ENCODE peak calls at places on chromosomes 5 and 9, in seven cellular contexts. One of them, this sample, is unnamed.

GRCh38 chr9:107242073-107243063 is 40.7 kb upstream of the RAD23B start:
- DNase-seq in HCT116: no peak
- DNase-seq in BE2C: no peak
- DNase-seq in coronary artery: no peak
- DNase-seq in astrocyte of the spinal cord: peak
- DNase-seq in CD8-positive, alpha-beta T cell: no peak
- DNase-seq in thoracic aorta: no peak
- DNase-seq in this sample: no peak

GRCh38 chr9:32378496-32378895 is 5.9 kb upstream of the ACO1 start:
- DNase-seq in coronary artery: no peak
- DNase-seq in astrocyte of the spinal cord: peak
- DNase-seq in CD8-positive, alpha-beta T cell: peak
- DNase-seq in thoracic aorta: no peak
- DNase-seq in HCT116: peak
- DNase-seq in BE2C: peak
- DNase-seq in this sample: peak

GRCh38 chr9:78592866-78593265 is 295.9 kb downstream of the PSAT1 start:
- DNase-seq in thoracic aorta: no peak
- DNase-seq in HCT116: no peak
- DNase-seq in BE2C: no peak
- DNase-seq in coronary artery: no peak
- DNase-seq in CD8-positive, alpha-beta T cell: no peak
- DNase-seq in astrocyte of the spinal cord: peak
- DNase-seq in this sample: no peak

GRCh38 chr5:131550606-131551005 is 84.4 kb downstream of the RAPGEF6 start:
- DNase-seq in BE2C: no peak
- DNase-seq in coronary artery: no peak
- DNase-seq in CD8-positive, alpha-beta T cell: no peak
- DNase-seq in HCT116: no peak
- DNase-seq in thoracic aorta: no peak
- DNase-seq in astrocyte of the spinal cord: no peak
- DNase-seq in this sample: no peak

GRCh38 chr9:128705051-128705965 is 3.0 kb downstream of the PKN3 start:
- DNase-seq in coronary artery: peak
- DNase-seq in HCT116: no peak
- DNase-seq in thoracic aorta: no peak
- DNase-seq in CD8-positive, alpha-beta T cell: no peak
- DNase-seq in BE2C: no peak
- DNase-seq in astrocyte of the spinal cord: no peak
- DNase-seq in this sample: no peak

GRCh38 chr5:54909911-54910870 is 75.2 kb downstream of the ESM1 start:
- DNase-seq in coronary artery: no peak
- DNase-seq in thoracic aorta: no peak
- DNase-seq in CD8-positive, alpha-beta T cell: no peak
- DNase-seq in astrocyte of the spinal cord: peak
- DNase-seq in BE2C: no peak
- DNase-seq in HCT116: no peak
- DNase-seq in this sample: no peak

GRCh38 chr9:114938687-114939575 is 8.5 kb upstream of the TNFSF8 start:
- DNase-seq in astrocyte of the spinal cord: no peak
- DNase-seq in CD8-positive, alpha-beta T cell: no peak
- DNase-seq in BE2C: no peak
- DNase-seq in HCT116: no peak
- DNase-seq in thoracic aorta: no peak
- DNase-seq in coronary artery: no peak
- DNase-seq in this sample: no peak

GRCh38 chr9:134530724-134531123 is 110.9 kb upstream of the COL5A1 start:
- DNase-seq in coronary artery: no peak
- DNase-seq in HCT116: no peak
- DNase-seq in BE2C: no peak
- DNase-seq in thoracic aorta: no peak
- DNase-seq in CD8-positive, alpha-beta T cell: no peak
- DNase-seq in astrocyte of the spinal cord: no peak
- DNase-seq in this sample: no peak

GRCh38 chr5:167050568-167051214 is 1240.8 kb upstream of the WWC1 start:
- DNase-seq in BE2C: peak
- DNase-seq in CD8-positive, alpha-beta T cell: no peak
- DNase-seq in thoracic aorta: no peak
- DNase-seq in HCT116: no peak
- DNase-seq in astrocyte of the spinal cord: no peak
- DNase-seq in coronary artery: no peak
- DNase-seq in this sample: no peak

GRCh38 chr9:37915911-37916470 is 12.1 kb upstream of the SLC25A51 start:
- DNase-seq in CD8-positive, alpha-beta T cell: no peak
- DNase-seq in BE2C: no peak
- DNase-seq in thoracic aorta: no peak
- DNase-seq in coronary artery: no peak
- DNase-seq in astrocyte of the spinal cord: no peak
- DNase-seq in HCT116: no peak
- DNase-seq in this sample: no peak

GRCh38 chr9:106784076-106784475 is 78.9 kb upstream of the ZNF462 start:
- DNase-seq in thoracic aorta: no peak
- DNase-seq in astrocyte of the spinal cord: peak
- DNase-seq in HCT116: no peak
- DNase-seq in coronary artery: no peak
- DNase-seq in BE2C: no peak
- DNase-seq in CD8-positive, alpha-beta T cell: no peak
- DNase-seq in this sample: no peak

GRCh38 chr9:13128266-13128825 is 151.1 kb downstream of the MPDZ start:
- DNase-seq in thoracic aorta: no peak
- DNase-seq in BE2C: no peak
- DNase-seq in coronary artery: no peak
- DNase-seq in astrocyte of the spinal cord: no peak
- DNase-seq in HCT116: no peak
- DNase-seq in CD8-positive, alpha-beta T cell: no peak
- DNase-seq in this sample: no peak

GRCh38 chr9:17272510-17272909 is 137.7 kb downstream of the CNTLN start:
- DNase-seq in CD8-positive, alpha-beta T cell: no peak
- DNase-seq in BE2C: no peak
- DNase-seq in thoracic aorta: no peak
- DNase-seq in coronary artery: no peak
- DNase-seq in HCT116: no peak
- DNase-seq in astrocyte of the spinal cord: no peak
- DNase-seq in this sample: no peak

GRCh38 chr5:135456238-135457099 is 4.3 kb upstream of the TIFAB start:
- DNase-seq in astrocyte of the spinal cord: peak
- DNase-seq in HCT116: peak
- DNase-seq in CD8-positive, alpha-beta T cell: no peak
- DNase-seq in BE2C: no peak
- DNase-seq in thoracic aorta: no peak
- DNase-seq in coronary artery: no peak
- DNase-seq in this sample: peak

GRCh38 chr5:32027717-32028321 is 146.3 kb downstream of the GOLPH3 start:
- DNase-seq in thoracic aorta: peak
- DNase-seq in CD8-positive, alpha-beta T cell: no peak
- DNase-seq in coronary artery: no peak
- DNase-seq in HCT116: peak
- DNase-seq in astrocyte of the spinal cord: peak
- DNase-seq in BE2C: peak
- DNase-seq in this sample: no peak
- H3K4me3 ChIP-seq in thoracic aorta: peak
- H3K4me3 ChIP-seq in CD8-positive, alpha-beta T cell: no peak
- H3K4me3 ChIP-seq in coronary artery: peak
- H3K4me3 ChIP-seq in HCT116: no peak
- H3K4me3 ChIP-seq in astrocyte of the spinal cord: peak
- H3K4me3 ChIP-seq in BE2C: no peak
- H3K4me3 ChIP-seq in this sample: no peak

GRCh38 chr5:150484964-150485769 is 22.8 kb upstream of the NDST1 start:
- DNase-seq in thoracic aorta: no peak
- DNase-seq in astrocyte of the spinal cord: no peak
- DNase-seq in HCT116: no peak
- DNase-seq in BE2C: no peak
- DNase-seq in coronary artery: no peak
- DNase-seq in CD8-positive, alpha-beta T cell: no peak
- DNase-seq in this sample: no peak

GRCh38 chr5:150487199-150488061 is 20.5 kb upstream of the NDST1 start:
- DNase-seq in BE2C: peak
- DNase-seq in thoracic aorta: no peak
- DNase-seq in astrocyte of the spinal cord: no peak
- DNase-seq in HCT116: no peak
- DNase-seq in coronary artery: no peak
- DNase-seq in CD8-positive, alpha-beta T cell: no peak
- DNase-seq in this sample: no peak

GRCh38 chr5:150485770-150486401 is 22.0 kb upstream of the NDST1 start:
- DNase-seq in astrocyte of the spinal cord: no peak
- DNase-seq in thoracic aorta: no peak
- DNase-seq in coronary artery: no peak
- DNase-seq in BE2C: peak
- DNase-seq in HCT116: no peak
- DNase-seq in CD8-positive, alpha-beta T cell: no peak
- DNase-seq in this sample: no peak

GRCh38 chr5:150488519-150489357 is 19.2 kb upstream of the NDST1 start:
- DNase-seq in astrocyte of the spinal cord: peak
- DNase-seq in BE2C: peak
- DNase-seq in thoracic aorta: no peak
- DNase-seq in coronary artery: peak
- DNase-seq in HCT116: no peak
- DNase-seq in CD8-positive, alpha-beta T cell: no peak
- DNase-seq in this sample: no peak

DNA sequence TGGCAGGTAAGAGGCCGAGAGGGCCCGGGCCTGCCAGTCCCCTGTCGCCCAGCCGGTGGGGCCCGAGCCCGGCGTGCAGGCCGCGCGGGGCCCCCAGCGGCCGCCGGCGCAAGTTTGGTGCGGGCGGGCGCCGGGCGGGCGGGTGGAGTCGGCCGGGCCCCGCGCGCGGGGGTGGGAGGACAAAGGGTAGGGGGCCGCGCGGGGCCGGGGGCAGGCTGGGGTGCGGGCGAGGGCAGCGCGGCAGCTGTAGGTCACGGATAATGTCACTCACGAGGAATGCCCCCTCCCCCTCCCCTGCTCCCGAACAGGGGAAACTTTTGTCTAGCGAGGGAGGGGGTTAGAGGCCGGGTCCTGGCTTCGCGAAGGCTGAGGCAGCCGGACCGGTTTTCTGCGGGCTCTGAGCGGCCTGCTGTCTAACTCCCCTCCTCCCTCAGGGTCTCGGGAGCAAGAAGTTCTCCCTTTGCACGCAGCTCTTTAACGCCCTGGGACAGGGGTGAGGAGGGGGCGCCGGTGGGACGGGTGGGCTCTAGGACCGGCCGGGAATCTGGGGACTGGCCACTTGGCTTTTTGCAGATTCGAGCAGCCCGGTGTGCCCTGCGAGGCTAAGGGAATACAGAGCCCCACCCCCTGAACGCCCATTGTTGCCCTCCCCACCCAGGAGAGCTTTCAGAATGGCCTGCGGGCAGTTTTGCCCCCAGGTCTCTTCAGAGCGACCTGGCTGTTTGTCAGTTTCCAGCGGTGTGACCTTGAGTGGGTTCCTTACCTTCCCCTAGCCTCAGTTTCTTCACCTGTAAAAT is 21.3 kb upstream of the NDST1 start:
- DNase-seq in coronary artery: no peak
- DNase-seq in BE2C: peak
- DNase-seq in astrocyte of the spinal cord: peak
- DNase-seq in CD8-positive, alpha-beta T cell: peak
- DNase-seq in thoracic aorta: no peak
- DNase-seq in HCT116: peak
- DNase-seq in this sample: no peak
- TF ChIP-seq CTCF in coronary artery: no peak
- TF ChIP-seq CTCF in BE2C: no peak
- TF ChIP-seq CTCF in astrocyte of the spinal cord: no peak
- TF ChIP-seq CTCF in CD8-positive, alpha-beta T cell: no peak
- TF ChIP-seq CTCF in thoracic aorta: no peak
- TF ChIP-seq CTCF in HCT116: no peak
- TF ChIP-seq CTCF in this sample: no peak

GRCh38 chr5:140325486-140325885 is 20.9 kb downstream of the HBEGF start:
- DNase-seq in coronary artery: no peak
- DNase-seq in thoracic aorta: no peak
- DNase-seq in astrocyte of the spinal cord: no peak
- DNase-seq in BE2C: no peak
- DNase-seq in HCT116: no peak
- DNase-seq in CD8-positive, alpha-beta T cell: no peak
- DNase-seq in this sample: no peak

GRCh38 chr5:140329739-140330481 is 16.5 kb downstream of the HBEGF start:
- DNase-seq in BE2C: no peak
- DNase-seq in HCT116: no peak
- DNase-seq in coronary artery: no peak
- DNase-seq in thoracic aorta: no peak
- DNase-seq in CD8-positive, alpha-beta T cell: no peak
- DNase-seq in astrocyte of the spinal cord: no peak
- DNase-seq in this sample: no peak

GRCh38 chr5:140324834-140325195 is 21.6 kb downstream of the HBEGF start:
- DNase-seq in thoracic aorta: no peak
- DNase-seq in coronary artery: no peak
- DNase-seq in HCT116: no peak
- DNase-seq in astrocyte of the spinal cord: peak
- DNase-seq in CD8-positive, alpha-beta T cell: no peak
- DNase-seq in BE2C: no peak
- DNase-seq in this sample: no peak

GRCh38 chr5:140328036-140328764 is 18.2 kb downstream of the HBEGF start:
- DNase-seq in thoracic aorta: no peak
- DNase-seq in CD8-positive, alpha-beta T cell: no peak
- DNase-seq in BE2C: no peak
- DNase-seq in HCT116: no peak
- DNase-seq in astrocyte of the spinal cord: no peak
- DNase-seq in coronary artery: no peak
- DNase-seq in this sample: no peak

GRCh38 chr5:140327589-140327988 is 18.8 kb downstream of the HBEGF start:
- DNase-seq in coronary artery: no peak
- DNase-seq in astrocyte of the spinal cord: no peak
- DNase-seq in CD8-positive, alpha-beta T cell: no peak
- DNase-seq in HCT116: no peak
- DNase-seq in BE2C: no peak
- DNase-seq in thoracic aorta: no peak
- DNase-seq in this sample: no peak
- H3K4me3 ChIP-seq in coronary artery: no peak
- H3K4me3 ChIP-seq in astrocyte of the spinal cord: no peak
- H3K4me3 ChIP-seq in CD8-positive, alpha-beta T cell: no peak
- H3K4me3 ChIP-seq in HCT116: no peak
- H3K4me3 ChIP-seq in BE2C: no peak
- H3K4me3 ChIP-seq in thoracic aorta: no peak
- H3K4me3 ChIP-seq in this sample: no peak

DNA sequence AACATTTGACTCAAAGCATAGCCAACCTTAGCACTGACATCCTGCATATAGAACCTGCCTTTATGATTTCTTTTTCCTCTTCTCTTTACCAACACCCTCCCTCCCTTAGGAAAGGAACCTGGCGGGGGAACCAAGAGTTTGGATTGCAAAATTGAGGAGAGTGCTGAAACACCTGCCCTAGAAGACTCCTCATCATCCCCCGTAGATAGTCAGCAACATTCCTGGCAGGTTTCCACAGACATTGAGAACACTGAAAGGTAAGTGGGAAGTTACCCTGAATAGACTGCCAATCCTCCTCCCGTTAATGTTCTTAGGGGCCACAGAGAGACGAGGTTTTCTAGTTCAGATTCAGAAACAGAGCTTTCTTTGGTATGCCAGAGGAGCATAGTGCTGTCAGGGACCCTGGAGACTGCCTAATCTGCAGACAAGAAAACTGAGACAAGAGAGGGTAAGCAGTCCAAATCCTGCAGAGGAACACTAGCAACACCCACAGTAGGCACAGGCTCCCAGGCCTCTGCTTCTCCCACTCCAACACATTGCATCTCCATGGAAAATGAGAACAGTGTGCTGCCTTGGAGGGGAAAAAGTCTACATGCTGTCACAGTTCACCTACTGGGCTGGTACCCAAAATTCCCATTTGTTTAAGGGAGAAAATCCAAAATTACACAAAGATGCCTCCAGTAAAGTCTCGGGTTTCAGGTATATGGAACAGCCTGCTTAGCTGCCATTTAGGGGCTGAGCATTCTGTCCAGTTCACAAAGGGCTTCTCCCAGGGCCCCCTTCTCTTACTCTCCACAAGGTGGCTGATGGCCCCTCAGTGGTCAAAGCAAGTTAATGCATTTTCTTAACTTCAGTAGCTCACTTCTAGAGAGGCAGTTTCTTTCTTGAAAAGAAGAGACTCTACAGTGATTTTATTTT is 89.0 kb downstream of the RGS7BP start:
- DNase-seq in thoracic aorta: no peak
- DNase-seq in HCT116: no peak
- DNase-seq in CD8-positive, alpha-beta T cell: no peak
- DNase-seq in astrocyte of the spinal cord: no peak
- DNase-seq in BE2C: peak
- DNase-seq in coronary artery: no peak
- DNase-seq in this sample: no peak
- TF ChIP-seq CTCF in thoracic aorta: peak
- TF ChIP-seq CTCF in HCT116: peak
- TF ChIP-seq CTCF in CD8-positive, alpha-beta T cell: no peak
- TF ChIP-seq CTCF in astrocyte of the spinal cord: peak
- TF ChIP-seq CTCF in BE2C: peak
- TF ChIP-seq CTCF in coronary artery: peak
- TF ChIP-seq CTCF in this sample: peak